ENCODE peak calls at places on chromosomes 16 and 17, in eight cellular contexts. H is astrocyte of the spinal cord; J is CD8-positive, alpha-beta T cell; N is fibroblast of the aortic adventitia; P is GM10248; V is B cell; L is Peyer's patch; I is cardiac fibroblast. O is an unnamed sample.

GRCh38 chr16:88688013-88688778 is 1.9 kb upstream of the SNAI3 start:
- DNase-seq in J (no peak), H (no peak), L (no peak), V (no peak), P (no peak), I (no peak), N (no peak), O (no peak)

GRCh38 chr16:86692476-86692875 is 114.1 kb downstream of the FOXL1 start:
- DNase-seq in J (no peak), H (no peak), I (no peak), P (no peak), N (no peak), L (no peak), V (no peak), O (no peak)

GRCh38 chr17:49637050-49637449 is 40.8 kb downstream of the SPOP start:
- DNase-seq in J (no peak), L (no peak), P (no peak), N (peak; percentile 49), V (no peak), H (no peak), I (peak; percentile 20), O (no peak)

GRCh38 chr16:49763826-49764225 is 92.1 kb downstream of the ZNF423 start:
- DNase-seq in P (no peak), N (no peak), J (no peak), H (peak; percentile 56), I (peak; percentile 49), L (no peak), V (no peak), O (no peak)

GRCh38 chr17:47873200-47874090 is 22.5 kb upstream of the SP6 start:
- DNase-seq in L (no peak), J (no peak), I (no peak), H (no peak), N (no peak), V (no peak), P (no peak), O (no peak)

GRCh38 chr17:81131486-81132196 is 33.7 kb upstream of the PVALEF start:
- DNase-seq in J (no peak), H (no peak), V (no peak), L (no peak), N (no peak), I (no peak), P (no peak), O (no peak)

GRCh38 chr17:2958706-2959222 is 104.6 kb downstream of the OR1D5 start:
- DNase-seq in L (no peak), V (no peak), H (no peak), J (no peak), P (no peak), N (no peak), I (no peak), O (no peak)

GRCh38 chr17:29158515-29159275 is 21.5 kb downstream of the MYO18A start:
- DNase-seq in H (peak; percentile 78), N (peak; percentile 70), I (peak; percentile 87), P (no peak), J (no peak), L (no peak), V (peak; percentile 13), O (no peak)

GRCh38 chr17:16352303-16352837 is 899 bp downstream of the CENPV start:
- DNase-seq in V (peak; percentile 42), P (peak; percentile 49), N (peak; percentile 27), J (peak; percentile 23), I (peak; percentile 29), H (peak; percentile 46), L (peak; percentile 39), O (peak; percentile 53)

GRCh38 chr17:32156656-32157055 is 14.4 kb downstream of the RHOT1 start:
- DNase-seq in I (no peak), N (no peak), J (no peak), L (no peak), H (no peak), V (no peak), P (no peak), O (no peak)

GRCh38 chr17:36088559-36089376 is 1.2 kb downstream of the CCL3 start:
- DNase-seq in V (no peak), H (no peak), I (no peak), J (no peak), P (no peak), N (no peak), L (no peak), O (peak; percentile 33)

GRCh38 chr17:557371-557770 is 157.3 kb downstream of the VPS53 start:
- DNase-seq in H (peak; percentile 38), I (no peak), L (no peak), P (no peak), N (peak; percentile 32), J (no peak), V (no peak), O (no peak)

GRCh38 chr17:69287168-69287567 is 39.8 kb downstream of the ABCA5 start:
- DNase-seq in N (peak; percentile 2), H (peak; percentile 15), J (no peak), P (no peak), V (no peak), L (no peak), I (no peak), O (no peak)

GRCh38 chr17:63039899-63040602 is 74.0 kb downstream of the TANC2 start:
- DNase-seq in N (peak; percentile 69), V (no peak), P (no peak), L (no peak), J (no peak), I (peak; percentile 55), H (peak; percentile 70), O (no peak)

GRCh38 chr17:247767-248166 is 66.3 kb upstream of the DOC2B start:
- DNase-seq in V (no peak), P (no peak), I (no peak), H (no peak), J (no peak), L (no peak), N (no peak), O (no peak)

GRCh38 chr17:54980372-54980771 is 11.8 kb downstream of the STXBP4 start:
- DNase-seq in N (no peak), L (no peak), J (no peak), P (no peak), I (no peak), V (no peak), H (no peak), O (no peak)

GRCh38 chr17:54976316-54976715 is 7.8 kb downstream of the STXBP4 start:
- DNase-seq in H (no peak), V (no peak), N (no peak), L (no peak), P (no peak), J (no peak), I (no peak), O (peak; percentile 3)

GRCh38 chr17:54982399-54982798 is 13.8 kb downstream of the STXBP4 start:
- DNase-seq in P (no peak), N (peak; percentile 66), I (peak; percentile 87), H (peak; percentile 72), J (no peak), V (no peak), L (no peak), O (no peak)

GRCh38 chr17:54977744-54978143 is 9.2 kb downstream of the STXBP4 start:
- DNase-seq in V (no peak), H (no peak), J (no peak), I (no peak), N (no peak), L (no peak), P (no peak), O (no peak)

GRCh38 chr17:54979657-54980056 is 11.1 kb downstream of the STXBP4 start:
- DNase-seq in P (no peak), V (no peak), J (no peak), I (no peak), H (no peak), N (no peak), L (no peak), O (no peak)
- TF ChIP-seq CTCF in P (no peak), V (no peak), J (no peak), I (no peak), H (no peak), N (no peak), L (no peak), O (no peak)

DNA sequence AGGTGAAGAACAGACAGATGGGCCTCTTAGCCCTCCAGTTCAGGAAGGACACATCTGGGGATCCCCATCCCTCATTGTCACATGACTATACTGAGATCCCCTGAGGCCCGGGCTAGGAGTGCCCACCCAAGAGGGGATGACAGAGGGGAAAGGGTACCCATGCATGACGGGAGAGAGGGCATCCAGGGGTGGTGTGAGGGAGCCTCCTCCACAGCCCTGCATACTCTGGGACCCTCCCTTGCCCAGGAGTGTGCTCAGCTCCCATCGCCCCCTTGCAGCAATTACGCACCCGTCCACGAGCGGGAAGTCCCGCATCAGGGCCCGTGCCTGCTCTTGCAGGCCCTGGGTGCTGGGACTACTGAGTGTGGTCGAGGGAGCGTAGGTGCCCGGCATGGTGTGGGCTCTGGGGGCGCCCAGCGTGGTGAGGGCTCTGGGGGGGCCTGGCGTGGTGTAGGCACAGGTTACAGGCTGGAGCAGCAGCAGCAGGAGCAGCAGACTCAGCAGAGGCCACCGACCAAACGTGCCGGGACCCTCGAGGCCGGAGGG is 6.5 kb downstream of the DPEP2 start:
- DNase-seq in J (no peak), N (no peak), V (no peak), I (no peak), H (no peak), L (no peak), P (no peak), O (no peak)
- TF ChIP-seq CTCF in J (no peak), N (no peak), V (no peak), I (no peak), H (no peak), L (no peak), P (peak; percentile 9), O (no peak)

GRCh38 chr16:68762996-68763756 is 26.1 kb downstream of the CDH1 start:
- DNase-seq in H (no peak), J (no peak), N (peak; percentile 59), P (no peak), V (no peak), I (peak; percentile 37), L (no peak), O (no peak)
- TF ChIP-seq CTCF in H (no peak), J (no peak), N (no peak), P (no peak), V (no peak), I (no peak), L (no peak), O (no peak)

DNA sequence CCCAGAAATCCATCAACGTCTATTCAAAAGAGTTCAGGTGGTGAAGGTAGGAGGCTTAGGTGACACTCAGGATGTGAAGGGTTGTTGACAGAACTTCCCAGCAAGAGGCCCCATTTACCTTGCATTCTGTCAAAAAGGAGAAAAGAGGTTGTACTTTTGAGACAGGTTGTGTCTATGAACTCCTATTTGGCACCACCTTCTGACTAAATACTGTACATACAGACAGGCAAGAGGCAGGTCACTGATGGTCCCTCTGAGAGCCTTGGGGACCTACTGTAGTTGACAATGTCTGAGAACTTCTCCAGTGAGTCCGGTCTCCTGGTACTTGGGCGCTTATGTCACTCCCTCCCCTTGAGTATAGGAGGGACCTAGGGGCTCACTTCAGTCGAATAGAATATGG is 479.3 kb upstream of the ZFHX3 start:
- DNase-seq in L (no peak), H (no peak), I (no peak), J (no peak), V (no peak), P (no peak), N (no peak), O (no peak)
- TF ChIP-seq CTCF in L (no peak), H (no peak), I (no peak), J (no peak), V (no peak), P (peak; percentile 6), N (no peak), O (peak; percentile 25)

DNA sequence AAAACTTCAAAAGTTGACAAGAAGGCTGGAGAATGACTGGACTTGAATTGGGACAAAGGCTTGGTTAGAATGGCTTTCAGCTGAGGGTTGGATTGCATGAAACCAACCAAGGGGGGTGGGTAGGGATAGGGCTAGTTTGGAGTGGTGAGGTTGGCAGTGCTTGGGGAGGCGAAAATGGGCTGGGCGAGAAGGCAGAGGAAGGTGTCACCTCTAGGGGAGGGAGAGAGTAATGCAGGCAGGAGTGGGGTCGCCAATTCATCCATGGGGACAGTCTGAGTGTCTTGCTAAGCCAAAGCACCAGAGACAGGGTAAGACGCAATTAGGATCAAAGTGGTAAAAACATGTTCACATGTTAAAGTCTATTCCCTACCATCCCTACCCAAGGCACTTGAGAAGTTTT is 6.2 kb upstream of the DNAH2 start:
- DNase-seq in H (no peak), P (no peak), V (no peak), L (no peak), I (no peak), J (no peak), N (no peak), O (no peak)
- TF ChIP-seq CTCF in H (peak; percentile 8), P (no peak), V (no peak), L (no peak), I (peak; percentile 29), J (no peak), N (peak; percentile 27), O (peak; percentile 30)